ENCODE peak calls at places on chromosomes 11 and 22, in ten cellular contexts. H is A549; S is stimulated activated CD4-positive, alpha-beta T cell treated with anti-CD3 and anti-CD28 coated beads, TNF-alpha, amount 100 ng/mL, for 1 hour; E is left ventricle myocardium inferior; O is T-helper 9 cell; D is activated gamma-delta T cell; A is endothelial cell; T is osteocyte; F is activated T-helper 1 cell treated with Interleukin-2 at 50 U/mL for 16 hours; R is HEK293T. K is an unnamed sample.

GRCh38 chr11:45755281-45755859 is 49.6 kb upstream of the SLC35C1 start:
- DNase-seq in A (no peak), T (no peak), R (no peak), H (no peak), F (no peak), D (no peak), S (no peak), E (no peak), O (no peak), K (peak)

GRCh38 chr11:111445586-111445985 is 66.5 kb upstream of the POU2AF1 start:
- DNase-seq in E (no peak), F (no peak), D (no peak), T (no peak), H (no peak), R (no peak), O (no peak), A (no peak), S (no peak), K (peak)

GRCh38 chr11:96215094-96215782 is 127.8 kb downstream of the MAML2 start:
- DNase-seq in E (no peak), S (no peak), H (peak), D (no peak), A (no peak), F (no peak), O (no peak), R (no peak), T (no peak), K (no peak)

GRCh38 chr11:102254047-102254446 is 63.2 kb upstream of the BIRC3 start:
- DNase-seq in D (no peak), A (no peak), H (peak), T (no peak), R (peak), S (no peak), O (no peak), E (no peak), F (no peak), K (no peak)

GRCh38 chr11:105790841-105791240 is 181.0 kb downstream of the GRIA4 start:
- DNase-seq in O (no peak), E (no peak), A (no peak), T (no peak), D (no peak), F (no peak), H (no peak), S (no peak), R (no peak), K (no peak)

GRCh38 chr11:121452609-121453150 is at the start of gene SORL1-AS1:
- DNase-seq in A (no peak), D (no peak), O (peak), R (no peak), F (peak), T (no peak), S (no peak), H (peak), E (no peak), K (no peak)

GRCh38 chr11:76735841-76736240 is 47.3 kb upstream of the TSKU start:
- DNase-seq in A (no peak), F (no peak), T (no peak), H (no peak), E (no peak), O (no peak), D (no peak), S (no peak), R (no peak), K (no peak)

GRCh38 chr22:48639896-48640732 is 1187.6 kb downstream of the BRD1 start:
- DNase-seq in A (no peak), R (no peak), D (no peak), S (no peak), O (no peak), H (no peak), T (no peak), E (no peak), F (no peak), K (peak)

GRCh38 chr11:78595431-78596130 is 20.9 kb upstream of the NARS2 start:
- DNase-seq in E (no peak), S (no peak), H (no peak), D (no peak), A (no peak), T (no peak), O (no peak), R (no peak), F (no peak), K (no peak)

GRCh38 chr11:68380786-68381622 is 68.6 kb downstream of the LRP5 start:
- DNase-seq in F (no peak), O (no peak), A (no peak), S (no peak), H (peak), D (no peak), E (peak), R (no peak), T (no peak), K (peak)

GRCh38 chr11:128361451-128362020 is 225.8 kb downstream of the ETS1 start:
- DNase-seq in D (no peak), R (peak), E (no peak), S (no peak), H (no peak), A (no peak), O (no peak), F (no peak), T (no peak), K (no peak)

K was measured in heart right ventricle.